ENCODE peak calls at places on chromosome 11, in five cellular contexts. P is endothelial cell of umbilical vein, I is transverse colon, Y is IMR-90, B is hepatocyte. L is an unnamed sample. For H3K36me3, the result is how much of the 10 kb centered on the place peaks cover.

GRCh38 chr11:95426823-95427462 is 195.9 kb upstream of the SESN3 start:
- DNase-seq in P (no peak), I (no peak), Y (no peak), B (no peak), L (no peak)

GRCh38 chr11:15418887-15419286 is 304.2 kb downstream of the INSC start:
- DNase-seq in P (no peak), I (no peak), Y (no peak), B (no peak), L (no peak)

GRCh38 chr11:3920148-3920852 is 64.8 kb downstream of the STIM1 start:
- DNase-seq in P (no peak), I (peak), Y (peak), B (no peak), L (peak)

GRCh38 chr11:76592025-76592914 is 78.3 kb downstream of the LRRC32 start:
- DNase-seq in P (no peak), I (no peak), Y (no peak), B (peak), L (no peak)

GRCh38 chr11:92376680-92377079 is 152.1 kb downstream of the FAT3 start:
- DNase-seq in P (no peak), I (no peak), Y (no peak), B (no peak), L (no peak)

GRCh38 chr11:122668562-122669090 is 13.1 kb downstream of the UBASH3B start:
- DNase-seq in P (peak), I (no peak), Y (peak), B (no peak), L (peak)

GRCh38 chr11:134971381-134971780 is 559.3 kb upstream of the B3GAT1 start:
- DNase-seq in P (no peak), I (no peak), Y (no peak), B (no peak), L (no peak)

GRCh38 chr11:35852056-35852455 is 91.8 kb upstream of the LDLRAD3 start:
- DNase-seq in P (peak), I (peak), Y (no peak), B (no peak), L (no peak)

GRCh38 chr11:3840870-3841425 is at the start of gene RHOG:
- DNase-seq in P (no peak), I (peak), Y (peak), B (peak), L (no peak)

GRCh38 chr11:78365381-78365792 is 52.2 kb downstream of the GAB2 start:
- DNase-seq in P (no peak), I (no peak), Y (no peak), B (no peak), L (no peak)

GRCh38 chr11:122796128-122796717 is 42.1 kb upstream of the CRTAM start:
- DNase-seq in P (peak), I (peak), Y (peak), B (peak), L (peak)

GRCh38 chr11:128146926-128147605 is 440.3 kb downstream of the ETS1 start:
- DNase-seq in P (peak), I (no peak), Y (no peak), B (no peak), L (no peak)

GRCh38 chr11:67006029-67006884 is 16.7 kb upstream of the SYT12 start:
- DNase-seq in P (no peak), I (no peak), Y (no peak), B (no peak), L (no peak)

GRCh38 chr11:95788921-95789505 is 569 bp downstream of the FAM76B start:
- DNase-seq in P (peak), I (peak), Y (peak), B (peak), L (peak)

GRCh38 chr11:114813216-114813615 is 134.9 kb downstream of the NXPE2 start:
- DNase-seq in P (no peak), I (no peak), Y (no peak), B (no peak), L (no peak)

GRCh38 chr11:88246680-88247079 is 71.4 kb upstream of the RAB38 start:
- DNase-seq in P (no peak), I (no peak), Y (peak), B (no peak), L (peak)

GRCh38 chr11:121613724-121614123 is 161.0 kb upstream of the SORL1-AS1 start:
- DNase-seq in P (peak), I (no peak), Y (peak), B (no peak), L (no peak)

GRCh38 chr11:119759747-119760412 is 30.9 kb upstream of the NECTIN1 start:
- DNase-seq in P (no peak), I (no peak), Y (no peak), B (no peak), L (no peak)

GRCh38 chr11:60633645-60634044 is 65.8 kb upstream of the MS4A8 start:
- DNase-seq in P (no peak), I (no peak), Y (no peak), B (no peak), L (no peak)

GRCh38 chr11:37786214-37786755 is 1188.2 kb upstream of the RAG2 start:
- DNase-seq in P (peak), I (no peak), Y (peak), B (no peak), L (peak)

GRCh38 chr11:340539-341512 is 20.2 kb upstream of the IFITM3 start:
- DNase-seq in P (no peak), I (no peak), Y (no peak), B (no peak), L (no peak)

GRCh38 chr11:104609297-104609696 is 289.0 kb downstream of the CASP12 start:
- DNase-seq in P (peak), I (peak), Y (peak), B (peak), L (peak)

GRCh38 chr11:8801121-8801520 is 109.9 kb upstream of the AKIP1 start:
- DNase-seq in P (no peak), I (no peak), Y (no peak), B (no peak), L (no peak)

GRCh38 chr11:96579642-96580041 is 189.8 kb downstream of the JRKL start:
- DNase-seq in P (no peak), I (no peak), Y (no peak), B (no peak), L (no peak)

GRCh38 chr11:108664241-108664640 is 628 bp upstream of the DDX10 start:
- DNase-seq in P (no peak), I (no peak), Y (no peak), B (no peak), L (no peak)

GRCh38 chr11:120914021-120914420 is 109.9 kb upstream of the TBCEL start:
- DNase-seq in P (no peak), I (no peak), Y (no peak), B (no peak), L (no peak)

GRCh38 chr11:78652866-78653265 is 78.2 kb upstream of the NARS2 start:
- DNase-seq in P (no peak), I (no peak), Y (no peak), B (no peak), L (no peak)

GRCh38 chr11:48006301-48006992 is 26.1 kb downstream of the PTPRJ start:
- DNase-seq in P (peak), I (no peak), Y (peak), B (no peak), L (peak)

GRCh38 chr11:96230686-96231085 is 112.3 kb downstream of the MAML2 start:
- DNase-seq in P (peak), I (no peak), Y (no peak), B (no peak), L (no peak)

GRCh38 chr11:112997829-112998228 is 36.6 kb downstream of the NCAM1 start:
- DNase-seq in P (no peak), I (no peak), Y (no peak), B (no peak), L (no peak)

GRCh38 chr11:41175304-41175972 is 284.0 kb downstream of the LRRC4C start:
- DNase-seq in P (no peak), I (no peak), Y (no peak), B (no peak), L (no peak)

GRCh38 chr11:110712643-110713468 is 619 bp upstream of the ARHGAP20 start:
- DNase-seq in P (peak), I (peak), Y (peak), B (peak), L (peak)

GRCh38 chr11:1410366-1411291 is 20.9 kb downstream of the BRSK2 start:
- DNase-seq in P (no peak), I (no peak), Y (no peak), B (peak), L (no peak)

GRCh38 chr11:7485136-7485853 is at the start of gene OLFML1:
- DNase-seq in P (no peak), I (no peak), Y (no peak), B (peak), L (no peak)
- H3K36me3 ChIP-seq in P (under half), I (under half), Y (under half), B (under half), L (under half)

DNA sequence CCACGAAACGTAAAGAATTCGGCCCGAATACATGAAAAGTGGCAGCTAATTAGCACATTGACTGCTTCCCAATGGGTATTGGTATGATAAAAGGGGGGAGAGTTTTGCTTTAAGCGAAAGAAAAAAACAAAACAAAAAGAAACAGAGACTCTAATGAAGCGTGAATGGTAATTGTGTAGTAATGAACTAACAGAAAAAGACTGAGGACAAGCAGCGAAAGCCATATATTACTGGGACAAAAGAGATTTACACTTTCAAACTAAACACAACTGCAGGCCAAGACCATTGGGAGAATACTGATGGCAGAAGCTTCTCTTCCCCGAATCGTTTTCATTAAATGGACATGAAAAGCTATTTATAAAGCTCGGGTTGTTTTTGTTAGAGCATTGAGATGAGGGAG is 2.5 kb downstream of the DBX1 start:
- DNase-seq in P (no peak), I (no peak), Y (no peak), B (no peak), L (no peak)
- TF ChIP-seq CTCF in P (no peak), I (no peak), Y (no peak), B (no peak), L (no peak)

GRCh38 chr11:62552931-62553838 is 6.6 kb upstream of the AHNAK start:
- DNase-seq in P (peak), I (peak), Y (peak), B (peak), L (peak)
- H3K36me3 ChIP-seq in P (under half), I (under half), Y (under half), B (under half), L (under half)

GRCh38 chr11:133476570-133477262 is 55.6 kb downstream of the OPCML start:
- DNase-seq in P (no peak), I (no peak), Y (no peak), B (no peak), L (no peak)

GRCh38 chr11:133474461-133474860 is 57.8 kb downstream of the OPCML start:
- DNase-seq in P (no peak), I (no peak), Y (no peak), B (no peak), L (no peak)

GRCh38 chr11:133477263-133477625 is 55.1 kb downstream of the OPCML start:
- DNase-seq in P (no peak), I (no peak), Y (no peak), B (no peak), L (no peak)

DNA sequence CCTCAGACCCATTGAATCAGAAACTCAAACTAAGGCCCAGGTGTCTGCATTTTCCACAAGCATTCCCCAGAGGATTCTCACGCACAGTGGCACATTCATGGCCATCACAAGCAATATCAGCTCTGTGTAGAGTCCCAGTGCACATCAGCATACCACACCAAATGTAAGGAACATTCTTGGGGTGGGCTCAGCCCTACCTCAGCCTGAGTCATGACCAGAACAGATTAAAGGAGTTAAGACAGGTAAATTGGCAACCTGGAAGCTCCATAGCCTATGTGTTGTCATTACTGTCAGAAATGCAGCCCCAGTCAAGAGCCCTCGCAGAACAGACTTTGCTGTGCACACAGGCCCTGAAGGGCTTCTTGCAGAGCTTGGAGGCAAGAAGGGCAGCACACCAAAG is 53.1 kb downstream of the OPCML start:
- DNase-seq in P (no peak), I (no peak), Y (no peak), B (no peak), L (no peak)
- TF ChIP-seq CTCF in P (no peak), I (no peak), Y (no peak), B (no peak), L (no peak)

GRCh38 chr11:118488480-118489109 is 38.7 kb upstream of the TTC36 start:
- DNase-seq in P (peak), I (peak), Y (peak), B (peak), L (peak)
- H3K36me3 ChIP-seq in P (under half), I (half or more), Y (under half), B (under half), L (half or more)

GRCh38 chr11:62578541-62578940 is 4.8 kb upstream of the EEF1G start:
- DNase-seq in P (no peak), I (no peak), Y (no peak), B (no peak), L (no peak)
- TF ChIP-seq CTCF in P (no peak), I (no peak), Y (no peak), B (no peak), L (no peak)

GRCh38 chr11:10573028-10573427 is 4.6 kb upstream of the LYVE1 start:
- DNase-seq in P (no peak), I (no peak), Y (no peak), B (no peak), L (no peak)

GRCh38 chr11:10573556-10573955 is 5.1 kb upstream of the LYVE1 start:
- DNase-seq in P (peak), I (no peak), Y (no peak), B (no peak), L (no peak)

GRCh38 chr11:10575999-10576398 is 7.5 kb upstream of the LYVE1 start:
- DNase-seq in P (no peak), I (no peak), Y (no peak), B (no peak), L (no peak)

GRCh38 chr11:10572533-10572932 is 4.1 kb upstream of the LYVE1 start:
- DNase-seq in P (no peak), I (no peak), Y (no peak), B (no peak), L (no peak)

GRCh38 chr11:10575346-10575745 is 6.9 kb upstream of the LYVE1 start:
- DNase-seq in P (no peak), I (no peak), Y (no peak), B (no peak), L (no peak)
- H3K36me3 ChIP-seq in P (under half), I (under half), Y (half or more), B (under half), L (under half)

GRCh38 chr11:72814831-72815618 is 814 bp downstream of the ATG16L2 start:
- DNase-seq in P (peak), I (peak), Y (peak), B (peak), L (peak)
- TF ChIP-seq CTCF in P (no peak), I (no peak), Y (peak), B (peak), L (no peak)

L was measured in brain microvascular endothelial cell.